ENCODE peak calls at places on chromosomes 2 and 18, in five cellular contexts. G is H1, K is neuronal stem cell, N is mesenchymal stem cell, Y is trophoblast cell. Q is an unnamed sample.

GRCh38 chr2:26692814-26693286 is 328 bp downstream of the KCNK3 start:
- DNase-seq in G (no peak), K (no peak), N (peak; percentile 45), Y (peak; percentile 42), Q (peak; percentile 64)

GRCh38 chr2:20171445-20171977 is 53.4 kb downstream of the SDC1 start:
- DNase-seq in G (no peak), K (no peak), N (no peak), Y (no peak), Q (peak; percentile 16)

GRCh38 chr18:35389095-35389618 is 12.0 kb upstream of the ZNF396 start:
- DNase-seq in G (no peak), K (no peak), N (peak; percentile 54), Y (no peak), Q (no peak)

GRCh38 chr18:59696311-59697235 is 650 bp downstream of the CCBE1 start:
- DNase-seq in G (peak; percentile 70), K (no peak), N (peak; percentile 48), Y (peak; percentile 72), Q (peak; percentile 74)

GRCh38 chr18:30248061-30248460 is 794.5 kb downstream of the DSC3 start:
- DNase-seq in G (no peak), K (no peak), N (no peak), Y (no peak), Q (no peak)

GRCh38 chr2:240519396-240520142 is 38.2 kb downstream of the ANKMY1 start:
- DNase-seq in G (no peak), K (no peak), N (no peak), Y (no peak), Q (no peak)

GRCh38 chr18:23596183-23596582 is 9.9 kb upstream of the NPC1 start:
- DNase-seq in G (no peak), K (no peak), N (no peak), Y (no peak), Q (no peak)

GRCh38 chr18:48534364-48534763 is 4.5 kb upstream of the CTIF start:
- DNase-seq in G (no peak), K (no peak), N (peak; percentile 86), Y (no peak), Q (peak; percentile 13)

GRCh38 chr2:128995086-128995485 is 676.4 kb upstream of the HS6ST1 start:
- DNase-seq in G (no peak), K (no peak), N (no peak), Y (no peak), Q (no peak)

GRCh38 chr2:142883526-142883925 is 6.1 kb downstream of the KYNU start:
- DNase-seq in G (no peak), K (no peak), N (no peak), Y (no peak), Q (no peak)

GRCh38 chr2:54439582-54439981 is 16.5 kb upstream of the SPTBN1 start:
- DNase-seq in G (no peak), K (no peak), N (no peak), Y (no peak), Q (no peak)

GRCh38 chr2:98518106-98518505 is 73.4 kb downstream of the INPP4A start:
- DNase-seq in G (no peak), K (no peak), N (peak; percentile 37), Y (no peak), Q (no peak)

GRCh38 chr2:218781691-218782528 is at the start of gene CYP27A1:
- DNase-seq in G (peak; percentile 70), K (peak; percentile 24), N (peak; percentile 33), Y (no peak), Q (peak; percentile 52)

GRCh38 chr2:186617771-186618170 is 27.9 kb downstream of the ITGAV start:
- DNase-seq in G (no peak), K (no peak), N (no peak), Y (no peak), Q (no peak)

GRCh38 chr2:15560404-15560987 is 638 bp downstream of the NBAS start:
- DNase-seq in G (peak; percentile 46), K (no peak), N (peak; percentile 70), Y (no peak), Q (no peak)

GRCh38 chr2:84899181-84899580 is 6.3 kb upstream of the TMSB10 start:
- DNase-seq in G (no peak), K (no peak), N (no peak), Y (no peak), Q (no peak)

GRCh38 chr2:130355181-130355577 is 677 bp upstream of the PTPN18 start:
- DNase-seq in G (no peak), K (no peak), N (peak; percentile 25), Y (no peak), Q (no peak)
- H2BK12ac ChIP-seq in G (no peak overlapping the region), K (no peak overlapping the region), N (no peak overlapping the region), Y (no peak overlapping the region), Q (no peak overlapping the region)

GRCh38 chr2:55807900-55808299 is 114.3 kb upstream of the PNPT1 start:
- DNase-seq in G (no peak), K (no peak), N (no peak), Y (no peak), Q (no peak)
- H2BK12ac ChIP-seq in G (no peak overlapping the region), K (no peak overlapping the region), N (no peak overlapping the region), Y (no peak overlapping the region), Q (no peak overlapping the region)

GRCh38 chr2:47067788-47068407 is 87.2 kb downstream of the STPG4 start:
- DNase-seq in G (no peak), K (no peak), N (no peak), Y (no peak), Q (no peak)

GRCh38 chr2:47065343-47065742 is 89.8 kb downstream of the STPG4 start:
- DNase-seq in G (no peak), K (no peak), N (no peak), Y (no peak), Q (no peak)

GRCh38 chr2:47064076-47064475 is 91.0 kb downstream of the STPG4 start:
- DNase-seq in G (no peak), K (no peak), N (no peak), Y (no peak), Q (no peak)

GRCh38 chr2:47063159-47063930 is 91.8 kb downstream of the STPG4 start:
- DNase-seq in G (no peak), K (no peak), N (no peak), Y (no peak), Q (no peak)

DNA sequence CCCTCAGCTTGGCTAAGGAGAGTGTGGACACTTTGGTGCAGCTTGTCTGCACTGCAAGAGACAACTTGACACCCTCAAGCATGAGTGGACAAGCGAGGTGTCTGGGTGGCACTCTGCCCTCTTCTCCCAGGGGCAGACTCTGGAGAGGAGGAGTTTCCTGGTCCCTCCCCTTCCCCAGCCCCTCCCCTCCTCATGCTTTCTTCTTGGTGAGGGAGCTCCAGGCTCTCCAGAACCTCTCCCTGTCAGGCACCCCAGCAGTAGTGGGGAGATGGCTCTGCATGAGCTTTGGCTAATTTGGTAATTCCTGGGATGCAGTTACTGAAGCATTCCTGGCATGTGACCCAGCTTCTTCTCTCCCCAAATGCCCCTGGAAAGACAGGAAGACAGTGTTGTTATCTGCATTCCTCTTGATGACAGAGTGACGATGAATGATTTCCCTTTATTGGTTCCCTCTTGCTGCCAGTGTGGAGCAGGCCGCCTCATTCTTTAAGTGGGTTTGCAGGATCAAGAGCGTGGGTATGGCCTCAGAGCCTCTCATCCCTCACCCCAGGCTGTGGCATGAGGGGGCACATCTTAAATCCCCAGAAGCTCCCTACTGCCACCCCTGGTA is 89.2 kb downstream of the STPG4 start:
- DNase-seq in G (no peak), K (no peak), N (peak; percentile 80), Y (no peak), Q (no peak)
- H2BK12ac ChIP-seq in G (peak overlapping the region; percentile 60), K (no peak overlapping the region), N (peak overlapping the region; percentile 97), Y (peak overlapping the region; percentile 27), Q (no peak overlapping the region)

GRCh38 chr18:62868645-62869044 is 153.3 kb downstream of the PHLPP1 start:
- DNase-seq in G (no peak), K (no peak), N (no peak), Y (no peak), Q (no peak)
- H2BK12ac ChIP-seq in G (no peak overlapping the region), K (no peak overlapping the region), N (no peak overlapping the region), Y (no peak overlapping the region), Q (no peak overlapping the region)

DNA sequence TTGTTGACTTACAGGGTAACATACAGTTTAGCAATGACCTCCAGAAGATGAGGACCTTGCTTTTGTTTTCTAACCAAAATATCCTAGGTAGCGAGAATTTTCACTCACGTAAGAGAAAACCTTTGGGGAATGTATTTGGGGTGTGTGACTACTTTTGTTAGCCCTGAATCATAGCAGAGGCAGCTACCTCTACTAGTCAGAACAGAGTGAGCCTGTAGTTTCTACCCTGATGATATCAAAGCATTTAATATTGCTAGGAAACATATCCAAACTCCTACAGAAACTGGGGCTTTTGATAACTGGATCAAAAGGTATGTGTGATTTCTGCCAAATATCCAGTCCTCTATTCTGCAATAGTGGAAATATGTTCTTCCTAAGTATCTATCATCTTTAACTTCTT is 462.6 kb upstream of the ZEB2 start:
- DNase-seq in G (no peak), K (no peak), N (no peak), Y (no peak), Q (no peak)
- H2BK12ac ChIP-seq in G (no peak overlapping the region), K (no peak overlapping the region), N (no peak overlapping the region), Y (no peak overlapping the region), Q (no peak overlapping the region)